ENCODE peak calls at places on chromosomes 13 and 19, in nine cellular contexts. W is glutamatergic neuron; O is mesothelial cell of epicardium; F is fibroblast of mammary gland; L is heart right ventricle; Y is amniotic stem cell; N is Panc1; E is activated naive CD4-positive, alpha-beta T cell; Q is ELR. H is an unnamed sample.

GRCh38 chr19:46015961-46016425 is 6.9 kb downstream of the PGLYRP1 start:
- DNase-seq in E (no peak), N (no peak), W (peak), L (no peak), O (no peak), Y (no peak), Q (no peak), F (no peak), H (no peak)

GRCh38 chr19:5826531-5827341 is 12.8 kb downstream of the FUT6 start:
- DNase-seq in Y (no peak), O (peak), N (no peak), E (no peak), W (peak), L (peak), F (peak), Q (peak), H (no peak)

GRCh38 chr19:41531438-41532311 is 44.3 kb upstream of the CEACAM21 start:
- DNase-seq in L (peak), N (no peak), O (no peak), E (peak), Y (no peak), W (no peak), F (peak), Q (peak), H (peak)

GRCh38 chr19:41527079-41527478 is 48.9 kb upstream of the CEACAM21 start:
- DNase-seq in N (no peak), E (no peak), L (no peak), F (peak), O (no peak), Q (no peak), W (no peak), Y (no peak), H (no peak)

GRCh38 chr19:29785955-29786589 is 25.7 kb upstream of the CCNE1 start:
- DNase-seq in W (no peak), E (no peak), Q (peak), Y (no peak), O (no peak), N (no peak), L (no peak), F (no peak), H (no peak)

GRCh38 chr13:35957174-35957867 is 173.9 kb downstream of the DCLK1 start:
- DNase-seq in F (peak), L (no peak), O (no peak), E (no peak), Q (peak), N (no peak), Y (no peak), W (no peak), H (no peak)

GRCh38 chr19:39059302-39059701 is 24.9 kb upstream of the ACP7 start:
- DNase-seq in O (no peak), Q (no peak), F (no peak), N (no peak), W (no peak), L (no peak), E (no peak), Y (no peak), H (no peak)

GRCh38 chr13:28100149-28101121 is at the start of gene FLT3:
- DNase-seq in N (no peak), L (no peak), E (no peak), Y (no peak), W (peak), Q (peak), O (no peak), F (peak), H (peak)

GRCh38 chr19:50030937-50031336 is 5.1 kb downstream of the ZNF473 start:
- DNase-seq in O (no peak), L (no peak), E (no peak), W (no peak), Q (no peak), N (no peak), F (no peak), Y (no peak), H (no peak)

GRCh38 chr13:98838776-98839175 is 86.3 kb upstream of the SLC15A1 start:
- DNase-seq in Q (no peak), O (no peak), F (peak), Y (no peak), L (no peak), E (no peak), N (no peak), W (no peak), H (no peak)

GRCh38 chr13:95858286-95859075 is 181.5 kb downstream of the DNAJC3 start:
- DNase-seq in W (no peak), E (no peak), F (peak), Y (no peak), N (no peak), Q (peak), O (no peak), L (no peak), H (no peak)

GRCh38 chr19:20103091-20103501 is 25.3 kb downstream of the ZNF90 start:
- DNase-seq in W (no peak), E (no peak), O (no peak), L (no peak), N (no peak), Q (no peak), Y (no peak), F (no peak), H (no peak)

GRCh38 chr19:16095071-16095571 is 16.6 kb upstream of the RAB8A start:
- DNase-seq in Q (no peak), E (no peak), L (no peak), Y (no peak), N (no peak), W (peak), O (no peak), F (no peak), H (no peak)

GRCh38 chr13:77391475-77391874 is 64.6 kb upstream of the MYCBP2 start:
- DNase-seq in W (no peak), Y (no peak), Q (no peak), N (no peak), L (no peak), F (no peak), O (no peak), E (no peak), H (no peak)

GRCh38 chr19:44729516-44730033 is 18.9 kb upstream of the BCL3 start:
- DNase-seq in L (no peak), N (no peak), Y (no peak), W (no peak), E (no peak), O (no peak), Q (no peak), F (no peak), H (no peak)

GRCh38 chr13:39311619-39312018 is 273.4 kb downstream of the NHLRC3 start:
- DNase-seq in F (no peak), O (no peak), Q (no peak), W (no peak), Y (no peak), L (peak), E (no peak), N (no peak), H (no peak)

GRCh38 chr19:5171711-5172110 is 168.9 kb downstream of the PTPRS start:
- DNase-seq in F (no peak), N (no peak), Y (no peak), L (no peak), Q (no peak), E (no peak), O (no peak), W (no peak), H (no peak)

GRCh38 chr13:60520902-60521563 is 124.0 kb downstream of the TDRD3 start:
- DNase-seq in Y (no peak), F (no peak), Q (no peak), O (no peak), E (no peak), N (no peak), L (no peak), W (no peak), H (no peak)

GRCh38 chr13:111853766-111854165 is 213.2 kb upstream of the SOX1 start:
- DNase-seq in N (no peak), F (no peak), Y (no peak), W (no peak), Q (no peak), L (no peak), E (no peak), O (no peak), H (peak)

GRCh38 chr19:56594783-56595547 is at the start of gene ZNF71:
- DNase-seq in Q (peak), F (peak), W (peak), E (peak), N (no peak), Y (peak), L (peak), O (peak), H (peak)

GRCh38 chr19:38224014-38224862 is at the start of gene DPF1:
- DNase-seq in Q (peak), Y (peak), N (no peak), F (peak), E (peak), O (peak), L (peak), W (peak), H (peak)

GRCh38 chr13:97433727-97434416 is at the start of gene RAP2A:
- DNase-seq in W (peak), Y (peak), N (no peak), L (peak), E (peak), O (peak), Q (peak), F (peak), H (peak)

GRCh38 chr13:114056205-114057013 is 76.0 kb downstream of the RASA3 start:
- DNase-seq in E (no peak), N (no peak), O (no peak), Q (no peak), Y (no peak), F (no peak), W (no peak), L (no peak), H (no peak)

GRCh38 chr13:49524740-49525501 is 29.2 kb downstream of the PHF11 start:
- DNase-seq in N (no peak), O (no peak), E (no peak), F (no peak), L (no peak), Y (no peak), W (no peak), Q (no peak), H (no peak)

GRCh38 chr13:49869514-49869913 is 66.6 kb downstream of the SPRYD7 start:
- DNase-seq in Q (peak), F (peak), O (no peak), W (no peak), L (no peak), Y (no peak), E (no peak), N (no peak), H (no peak)

GRCh38 chr19:1189419-1189818 is 15.4 kb upstream of the SBNO2 start:
- DNase-seq in Y (no peak), N (no peak), L (no peak), Q (peak), F (no peak), O (no peak), E (no peak), W (no peak), H (no peak)

GRCh38 chr13:67095621-67096020 is 134.5 kb downstream of the PCDH9 start:
- DNase-seq in L (no peak), Q (no peak), F (no peak), E (no peak), W (no peak), Y (no peak), O (no peak), N (no peak), H (no peak)

GRCh38 chr19:36060430-36060829 is 5.7 kb downstream of the WDR62 start:
- DNase-seq in Q (peak), L (peak), W (peak), E (no peak), F (peak), N (no peak), O (no peak), Y (peak), H (no peak)

GRCh38 chr19:4059931-4060620 is 6.6 kb downstream of the ZBTB7A start:
- DNase-seq in Q (no peak), Y (no peak), O (no peak), F (peak), W (peak), E (no peak), L (peak), N (no peak), H (no peak)

GRCh38 chr19:43651758-43652545 is 12.3 kb upstream of the CADM4 start:
- DNase-seq in Q (peak), N (peak), E (no peak), O (no peak), W (peak), Y (no peak), L (peak), F (peak), H (peak)

GRCh38 chr13:91383836-91384235 is 14.6 kb upstream of the GPC5 start:
- DNase-seq in L (no peak), Y (no peak), E (no peak), F (no peak), Q (no peak), W (no peak), N (no peak), O (no peak), H (no peak)

GRCh38 chr19:2820112-2820702 is 539 bp downstream of the ZNF554 start:
- DNase-seq in L (no peak), O (no peak), Q (peak), Y (no peak), F (no peak), E (no peak), W (peak), N (no peak), H (no peak)